ENCODE peak calls at places on chromosomes 4 and X, in five cellular contexts. C is lower leg skin, E is WERI-Rb-1, L is K562, D is choroid plexus epithelial cell. R is an unnamed sample.

GRCh38 chrX:63506320-63506719 is 155.2 kb upstream of the SPIN4 start:
- DNase-seq in C (no peak), E (no peak), L (no peak), D (peak), R (peak)

GRCh38 chrX:141969706-141970105 is 66.0 kb downstream of the MAGEC1 start:
- DNase-seq in C (no peak), E (no peak), L (no peak), D (no peak), R (no peak)

GRCh38 chr4:6523251-6523650 is 50.8 kb upstream of the PPP2R2C start:
- DNase-seq in C (no peak), E (no peak), L (no peak), D (peak), R (peak)

GRCh38 chrX:51837926-51838325 is 55.5 kb upstream of the MAGED1 start:
- DNase-seq in C (no peak), E (no peak), L (no peak), D (peak), R (peak)

GRCh38 chr4:7158991-7159390 is 33.3 kb upstream of the SORCS2 start:
- DNase-seq in C (peak), E (no peak), L (no peak), D (no peak), R (no peak)

GRCh38 chr4:94576163-94576562 is 124.4 kb downstream of the PDLIM5 start:
- DNase-seq in C (no peak), E (no peak), L (no peak), D (no peak), R (no peak)

GRCh38 chr4:149441338-149441737 is 374.3 kb downstream of the IQCM start:
- DNase-seq in C (no peak), E (no peak), L (no peak), D (peak), R (peak)

GRCh38 chrX:19512961-19513360 is 2.3 kb downstream of the MAP3K15 start:
- DNase-seq in C (peak), E (no peak), L (no peak), D (no peak), R (no peak)

GRCh38 chr4:161404346-161405110 is 759.3 kb downstream of the FSTL5 start:
- DNase-seq in C (no peak), E (no peak), L (no peak), D (peak), R (no peak)

GRCh38 chr4:52954771-52955170 is 92.7 kb downstream of the RASL11B start:
- DNase-seq in C (no peak), E (no peak), L (peak), D (no peak), R (no peak)

GRCh38 chr4:33323393-33323792 is 2603.2 kb downstream of the PCDH7 start:
- DNase-seq in C (no peak), E (no peak), L (no peak), D (no peak), R (no peak)

GRCh38 chrX:41667631-41668030 is 21.1 kb upstream of the GPR34 start:
- DNase-seq in C (no peak), E (no peak), L (no peak), D (no peak), R (no peak)

GRCh38 chrX:148552775-148553174 is 52.4 kb downstream of the AFF2 start:
- DNase-seq in C (no peak), E (no peak), L (no peak), D (peak), R (no peak)

GRCh38 chr4:79027656-79028055 is 88.4 kb upstream of the PAQR3 start:
- DNase-seq in C (no peak), E (no peak), L (no peak), D (no peak), R (no peak)

GRCh38 chrX:154019061-154019621 is 561 bp downstream of the IRAK1 start:
- DNase-seq in C (no peak), E (no peak), L (peak), D (no peak), R (no peak)

GRCh38 chrX:151448509-151448908 is 51.5 kb downstream of the VMA21 start:
- DNase-seq in C (no peak), E (no peak), L (no peak), D (no peak), R (no peak)

GRCh38 chr4:2796261-2797187 is 3.6 kb downstream of the SH3BP2 start:
- DNase-seq in C (peak), E (peak), L (no peak), D (peak), R (no peak)

GRCh38 chr4:179626687-179627086 is 2184.4 kb upstream of the AGA start:
- DNase-seq in C (no peak), E (no peak), L (no peak), D (no peak), R (no peak)

GRCh38 chr4:147846318-147847135 is 114.6 kb downstream of the ARHGAP10 start:
- DNase-seq in C (no peak), E (no peak), L (no peak), D (no peak), R (no peak)

GRCh38 chr4:168656055-168656660 is 159.3 kb downstream of the PALLD start:
- DNase-seq in C (no peak), E (no peak), L (no peak), D (peak), R (peak)

GRCh38 chrX:79361192-79361870 is 5.8 kb downstream of the ITM2A start:
- DNase-seq in C (no peak), E (no peak), L (no peak), D (no peak), R (no peak)

GRCh38 chrX:18010251-18010650 is 149.2 kb upstream of the RAI2 start:
- DNase-seq in C (no peak), E (no peak), L (no peak), D (no peak), R (no peak)

GRCh38 chr4:33062155-33062554 is 2342.0 kb downstream of the PCDH7 start:
- DNase-seq in C (no peak), E (no peak), L (no peak), D (no peak), R (peak)

GRCh38 chr4:23991444-23991843 is 101.6 kb upstream of the PPARGC1A start:
- DNase-seq in C (no peak), E (no peak), L (no peak), D (no peak), R (no peak)

GRCh38 chrX:12210196-12210815 is 72.0 kb downstream of the FRMPD4 start:
- DNase-seq in C (no peak), E (no peak), L (no peak), D (peak), R (peak)

GRCh38 chr4:121950680-121951569 is 935 bp downstream of the TRPC3 start:
- DNase-seq in C (peak), E (peak), L (peak), D (peak), R (no peak)

GRCh38 chr4:52051213-52051614 is at the start of gene SPATA18:
- DNase-seq in C (peak), E (peak), L (no peak), D (peak), R (no peak)

GRCh38 chr4:40576651-40577480 is 52.8 kb downstream of the RBM47 start:
- DNase-seq in C (peak), E (no peak), L (peak), D (peak), R (peak)
- H3K4me3 ChIP-seq in C (no peak), E (no peak), L (no peak), D (no peak), R (peak)

DNA sequence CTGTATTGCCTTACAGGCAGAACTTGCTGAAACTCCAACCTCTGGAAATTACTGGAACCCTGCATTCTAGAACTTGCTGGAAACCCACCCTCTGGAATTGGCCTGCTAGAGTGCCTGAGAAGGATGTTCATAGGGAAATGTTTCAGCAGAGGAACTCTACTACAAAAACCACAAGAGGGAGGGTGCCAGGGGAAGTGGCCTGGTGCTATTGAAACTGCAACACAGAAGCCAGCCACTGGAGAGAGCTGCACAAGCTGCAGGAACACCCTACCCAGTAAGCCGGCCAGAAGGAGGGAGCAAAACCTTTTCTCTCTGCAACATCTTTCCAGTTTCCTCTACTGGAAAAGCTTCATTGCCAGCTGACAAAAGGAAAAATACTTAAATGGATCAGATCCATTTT is 2.5 kb upstream of the BRWD3 start:
- DNase-seq in C (no peak), E (peak), L (no peak), D (peak), R (peak)
- TF ChIP-seq CTCF in C (no peak), E (peak), L (peak), D (peak), R (peak)

GRCh38 chrX:3124041-3124440 is 82.8 kb downstream of the ARSF start:
- DNase-seq in C (no peak), E (no peak), L (no peak), D (peak), R (no peak)
- H3K4me3 ChIP-seq in C (no peak), E (no peak), L (no peak), D (no peak), R (no peak)

DNA sequence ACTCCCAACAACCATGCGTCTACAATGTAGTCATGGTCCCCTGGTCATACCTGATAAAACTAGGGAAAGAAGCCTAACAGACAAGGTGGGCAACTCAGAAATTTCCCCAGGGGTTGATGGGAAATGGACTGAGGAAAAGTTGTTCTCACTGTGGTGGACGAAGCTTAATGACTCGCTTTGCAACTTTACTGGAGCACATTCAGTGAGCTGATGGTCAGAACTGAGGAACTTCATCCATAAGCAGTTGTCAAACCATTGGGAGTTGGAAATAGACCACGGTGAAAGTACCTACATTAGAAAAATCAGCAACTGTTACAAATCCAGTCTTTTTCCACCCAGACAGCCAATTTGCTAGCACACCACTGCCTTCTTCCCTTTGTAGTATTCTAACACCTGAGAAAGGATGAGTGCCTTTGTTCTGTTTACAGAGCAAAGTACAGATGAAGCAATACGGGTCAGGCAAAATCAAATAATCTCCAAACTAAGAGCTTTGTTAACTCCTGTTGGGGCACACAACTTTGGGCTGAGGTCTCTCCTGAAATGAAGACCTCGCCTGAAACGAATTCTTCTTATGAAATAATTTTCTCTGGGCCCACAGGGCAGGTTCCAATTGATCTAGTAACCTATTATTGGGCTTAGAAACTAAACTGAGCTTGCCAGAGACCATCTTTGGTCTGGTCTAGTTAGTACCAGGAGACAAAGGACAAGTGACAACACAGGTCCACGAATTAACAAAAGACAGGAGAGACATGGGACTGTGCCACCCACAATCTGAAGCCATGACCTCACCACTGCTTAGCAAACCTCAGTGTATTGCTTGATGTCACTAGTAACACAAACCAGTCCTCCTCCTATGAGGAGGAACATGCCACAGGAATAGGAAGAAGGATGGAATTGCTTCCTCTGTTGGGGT is 58.9 kb upstream of the NFKB1 start:
- DNase-seq in C (no peak), E (no peak), L (no peak), D (no peak), R (no peak)
- TF ChIP-seq CTCF in C (no peak), E (no peak), L (no peak), D (no peak), R (no peak)

GRCh38 chrX:78104447-78105176 is 564 bp downstream of the PGK1 start:
- DNase-seq in C (peak), E (peak), L (peak), D (peak), R (peak)

GRCh38 chrX:78102100-78102499 is 1.9 kb upstream of the PGK1 start:
- DNase-seq in C (no peak), E (no peak), L (no peak), D (peak), R (no peak)

GRCh38 chrX:78105944-78106650 is 2.0 kb downstream of the PGK1 start:
- DNase-seq in C (no peak), E (no peak), L (no peak), D (no peak), R (no peak)

GRCh38 chrX:78103656-78104446 is at the start of gene PGK1:
- DNase-seq in C (peak), E (peak), L (peak), D (peak), R (peak)

DNA sequence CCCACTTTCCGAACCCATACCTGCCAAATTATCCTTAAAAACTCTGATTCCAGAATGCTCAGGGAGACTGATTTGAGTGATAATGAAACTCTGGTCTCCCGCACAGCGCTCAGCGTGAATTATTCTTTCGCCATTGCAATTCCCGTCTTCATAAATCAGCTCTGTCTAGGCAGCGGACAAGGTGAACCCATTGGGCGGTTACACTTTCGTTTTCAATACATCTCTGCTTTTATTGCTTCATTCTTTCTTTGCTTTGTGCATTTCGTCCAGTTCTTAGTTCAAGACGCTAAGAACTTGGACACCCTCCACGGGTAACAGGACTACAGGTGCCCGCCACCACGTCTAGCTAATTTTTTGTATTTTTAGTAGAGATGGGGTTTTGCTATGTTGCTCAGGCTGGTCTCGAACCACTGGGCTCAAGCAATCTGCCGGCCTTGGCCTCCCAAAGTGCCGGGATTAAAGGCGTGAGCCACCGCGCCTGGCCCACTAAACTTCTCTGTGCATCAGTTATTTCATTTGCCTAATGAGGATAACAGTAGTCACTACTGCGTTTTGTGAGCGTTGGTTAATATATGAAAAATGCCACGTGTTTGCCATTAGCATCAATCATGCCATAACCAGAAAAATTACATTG is 930 bp upstream of the PGK1 start:
- DNase-seq in C (no peak), E (no peak), L (no peak), D (no peak), R (no peak)
- H3K4me3 ChIP-seq in C (no peak), E (peak), L (peak), D (peak), R (peak)

DNA sequence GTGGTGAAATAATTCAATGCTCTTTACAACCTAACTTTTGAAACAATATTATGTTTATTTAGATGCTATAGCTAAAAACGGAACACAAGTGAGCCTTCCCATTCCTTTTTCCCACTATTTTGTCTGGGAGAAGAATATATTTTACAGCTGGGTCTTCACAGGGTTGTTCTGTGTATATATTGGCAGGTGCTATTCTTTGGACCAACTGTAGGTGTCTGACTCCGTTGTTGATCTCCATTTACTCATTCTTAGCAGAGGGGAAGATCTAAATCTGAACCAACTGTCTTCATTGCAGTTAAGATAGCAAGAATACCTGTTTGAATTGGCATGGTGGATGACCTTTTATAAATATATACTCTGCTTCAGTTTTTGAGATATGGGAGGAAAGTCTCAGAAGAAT is 257.4 kb downstream of the CFAP299 start:
- DNase-seq in C (no peak), E (no peak), L (peak), D (peak), R (no peak)
- TF ChIP-seq CTCF in C (no peak), E (no peak), L (no peak), D (peak), R (no peak)

DNA sequence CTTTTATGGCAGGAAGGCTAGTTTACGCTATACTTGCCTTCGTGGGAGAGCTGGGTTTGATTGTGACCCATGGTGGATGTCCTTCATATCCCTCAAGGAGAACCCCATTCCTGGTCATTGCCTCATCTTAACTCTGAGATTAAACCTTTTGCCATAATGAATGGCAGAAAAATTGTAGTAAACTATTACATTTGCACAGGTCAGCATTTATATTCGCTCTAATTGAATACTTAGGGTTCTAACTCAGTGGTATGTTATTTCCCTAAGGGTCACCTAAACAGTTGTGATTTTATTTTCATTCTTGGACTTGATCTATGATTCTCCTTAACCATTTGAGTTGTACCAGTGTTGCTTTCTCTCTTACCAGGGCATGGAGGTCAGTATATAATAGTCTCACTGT is 13.4 kb downstream of the PDK3 start:
- DNase-seq in C (no peak), E (no peak), L (no peak), D (no peak), R (no peak)
- H3K4me3 ChIP-seq in C (no peak), E (no peak), L (no peak), D (no peak), R (no peak)

GRCh38 chr4:82799006-82799881 is 648 bp upstream of the SCD5 start:
- DNase-seq in C (no peak), E (peak), L (no peak), D (no peak), R (no peak)

GRCh38 chr4:82798168-82799005 is at the start of gene SCD5:
- DNase-seq in C (peak), E (peak), L (peak), D (peak), R (peak)

GRCh38 chr4:82803746-82804145 is 5.2 kb upstream of the SCD5 start:
- DNase-seq in C (no peak), E (no peak), L (no peak), D (no peak), R (no peak)

GRCh38 chr4:82802906-82803305 is 4.3 kb upstream of the SCD5 start:
- DNase-seq in C (no peak), E (no peak), L (no peak), D (no peak), R (peak)

GRCh38 chr4:82801910-82802521 is 3.4 kb upstream of the SCD5 start:
- DNase-seq in C (no peak), E (no peak), L (no peak), D (peak), R (peak)
- TF ChIP-seq CTCF in C (no peak), E (no peak), L (peak), D (peak), R (peak)

GRCh38 chrX:39361736-39362135 is 560.5 kb downstream of the MID1IP1 start:
- DNase-seq in C (no peak), E (no peak), L (no peak), D (no peak), R (peak)
- H3K4me3 ChIP-seq in C (no peak), E (no peak), L (no peak), D (no peak), R (no peak)

GRCh38 chrX:40578039-40578438 is 2.7 kb upstream of the ATP6AP2 start:
- DNase-seq in C (no peak), E (no peak), L (no peak), D (no peak), R (no peak)
- TF ChIP-seq CTCF in C (no peak), E (no peak), L (no peak), D (no peak), R (no peak)